ENCODE peak calls at places on chromosomes 1 and 21, in seven cellular contexts. One of them, this sample, is unnamed.

GRCh38 chr1:205565799-205566198 is 61.3 kb downstream of the CDK18 start:
- DNase-seq in MM.1S: no peak
- DNase-seq in transverse colon: peak; percentile 21
- DNase-seq in left lung: no peak
- DNase-seq in A549: no peak
- DNase-seq in tibial artery: no peak
- DNase-seq in cardiac muscle cell: no peak
- DNase-seq in this sample: no peak

GRCh38 chr21:34649400-34649799 is 19.4 kb upstream of the CLIC6 start:
- DNase-seq in MM.1S: peak; percentile 79
- DNase-seq in tibial artery: no peak
- DNase-seq in A549: no peak
- DNase-seq in left lung: no peak
- DNase-seq in cardiac muscle cell: no peak
- DNase-seq in transverse colon: no peak
- DNase-seq in this sample: no peak

GRCh38 chr1:1889847-1890505 is 911 bp downstream of the GNB1 start:
- DNase-seq in left lung: peak; percentile 97
- DNase-seq in transverse colon: peak; percentile 52
- DNase-seq in cardiac muscle cell: peak; percentile 61
- DNase-seq in MM.1S: peak; percentile 45
- DNase-seq in A549: peak; percentile 46
- DNase-seq in tibial artery: peak; percentile 69
- DNase-seq in this sample: no peak

GRCh38 chr1:163588796-163589195 is 267.0 kb downstream of the NUF2 start:
- DNase-seq in cardiac muscle cell: no peak
- DNase-seq in left lung: no peak
- DNase-seq in MM.1S: no peak
- DNase-seq in A549: no peak
- DNase-seq in transverse colon: no peak
- DNase-seq in tibial artery: no peak
- DNase-seq in this sample: no peak

GRCh38 chr1:247111636-247112478 is 7.7 kb upstream of the ZNF669 start:
- DNase-seq in MM.1S: no peak
- DNase-seq in A549: peak; percentile 27
- DNase-seq in left lung: peak; percentile 94
- DNase-seq in tibial artery: peak; percentile 63
- DNase-seq in cardiac muscle cell: peak; percentile 67
- DNase-seq in transverse colon: peak; percentile 69
- DNase-seq in this sample: no peak

GRCh38 chr1:233945573-233945972 is 41.1 kb downstream of the SLC35F3 start:
- DNase-seq in cardiac muscle cell: no peak
- DNase-seq in left lung: no peak
- DNase-seq in tibial artery: no peak
- DNase-seq in transverse colon: no peak
- DNase-seq in A549: no peak
- DNase-seq in MM.1S: no peak
- DNase-seq in this sample: no peak

GRCh38 chr1:65509912-65510680 is 89.6 kb downstream of the LEPR start:
- DNase-seq in A549: no peak
- DNase-seq in cardiac muscle cell: peak; percentile 78
- DNase-seq in left lung: no peak
- DNase-seq in tibial artery: no peak
- DNase-seq in MM.1S: no peak
- DNase-seq in transverse colon: no peak
- DNase-seq in this sample: no peak

GRCh38 chr1:8873506-8874229 is 4.8 kb downstream of the ENO1 start:
- DNase-seq in tibial artery: peak; percentile 90
- DNase-seq in A549: peak; percentile 82
- DNase-seq in transverse colon: peak; percentile 87
- DNase-seq in left lung: peak; percentile 92
- DNase-seq in cardiac muscle cell: peak; percentile 98
- DNase-seq in MM.1S: peak; percentile 39
- DNase-seq in this sample: peak; percentile 49

GRCh38 chr1:18354657-18355056 is 126.1 kb upstream of the KLHDC7A start:
- DNase-seq in A549: no peak
- DNase-seq in tibial artery: no peak
- DNase-seq in transverse colon: no peak
- DNase-seq in cardiac muscle cell: no peak
- DNase-seq in left lung: no peak
- DNase-seq in MM.1S: no peak
- DNase-seq in this sample: no peak

GRCh38 chr1:234962340-234962989 is 166.2 kb downstream of the TOMM20 start:
- DNase-seq in left lung: no peak
- DNase-seq in cardiac muscle cell: peak; percentile 99
- DNase-seq in MM.1S: peak; percentile 93
- DNase-seq in A549: no peak
- DNase-seq in transverse colon: no peak
- DNase-seq in tibial artery: peak; percentile 60
- DNase-seq in this sample: no peak

GRCh38 chr1:24540906-24541710 is 14.8 kb upstream of the NCMAP start:
- DNase-seq in tibial artery: no peak
- DNase-seq in MM.1S: peak; percentile 16
- DNase-seq in cardiac muscle cell: peak; percentile 65
- DNase-seq in left lung: no peak
- DNase-seq in A549: peak; percentile 32
- DNase-seq in transverse colon: peak; percentile 65
- DNase-seq in this sample: peak; percentile 17

GRCh38 chr1:230136453-230137327 is 69.7 kb downstream of the GALNT2 start:
- DNase-seq in MM.1S: no peak
- DNase-seq in tibial artery: no peak
- DNase-seq in left lung: no peak
- DNase-seq in transverse colon: no peak
- DNase-seq in A549: no peak
- DNase-seq in cardiac muscle cell: no peak
- DNase-seq in this sample: no peak

GRCh38 chr1:175132456-175132855 is 60.1 kb downstream of the KIAA0040 start:
- DNase-seq in A549: no peak
- DNase-seq in tibial artery: no peak
- DNase-seq in transverse colon: no peak
- DNase-seq in left lung: no peak
- DNase-seq in MM.1S: no peak
- DNase-seq in cardiac muscle cell: peak; percentile 42
- DNase-seq in this sample: no peak

GRCh38 chr1:155925506-155925905 is 8.7 kb downstream of the KHDC4 start:
- DNase-seq in left lung: no peak
- DNase-seq in cardiac muscle cell: no peak
- DNase-seq in tibial artery: no peak
- DNase-seq in A549: no peak
- DNase-seq in MM.1S: no peak
- DNase-seq in transverse colon: no peak
- DNase-seq in this sample: no peak

GRCh38 chr1:58768971-58769808 is 14.7 kb downstream of the JUN start:
- DNase-seq in tibial artery: peak; percentile 83
- DNase-seq in transverse colon: peak; percentile 78
- DNase-seq in A549: peak; percentile 45
- DNase-seq in MM.1S: no peak
- DNase-seq in cardiac muscle cell: peak; percentile 78
- DNase-seq in left lung: peak; percentile 82
- DNase-seq in this sample: peak; percentile 45

GRCh38 chr21:28991861-28992525 is 684 bp downstream of the LTN1 start:
- DNase-seq in left lung: no peak
- DNase-seq in cardiac muscle cell: no peak
- DNase-seq in MM.1S: peak; percentile 18
- DNase-seq in transverse colon: no peak
- DNase-seq in A549: no peak
- DNase-seq in tibial artery: no peak
- DNase-seq in this sample: no peak

GRCh38 chr1:156146749-156147405 is 6.5 kb upstream of the SEMA4A start:
- DNase-seq in A549: no peak
- DNase-seq in MM.1S: no peak
- DNase-seq in cardiac muscle cell: no peak
- DNase-seq in transverse colon: no peak
- DNase-seq in left lung: no peak
- DNase-seq in tibial artery: no peak
- DNase-seq in this sample: no peak

DNA sequence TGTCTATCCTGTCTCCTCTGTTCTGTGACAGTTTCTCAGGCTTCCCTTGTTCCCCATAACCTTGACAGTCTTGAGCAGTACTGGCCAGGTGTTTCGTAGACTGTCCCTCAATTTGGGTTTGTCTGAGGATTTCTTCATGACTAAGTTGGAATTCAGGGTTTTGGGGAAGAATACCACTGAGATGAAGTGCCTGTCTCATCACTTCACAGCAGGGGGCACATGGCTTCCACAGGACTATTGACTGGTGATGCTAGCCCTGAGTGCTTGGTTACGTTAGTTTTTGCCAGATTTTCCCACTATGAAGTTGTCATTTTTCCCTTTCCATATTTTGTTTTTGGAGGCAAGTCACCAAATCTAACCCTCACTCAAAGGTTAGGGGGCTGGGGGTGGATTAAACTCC is 45.7 kb downstream of the CDCP2 start:
- DNase-seq in transverse colon: no peak
- DNase-seq in MM.1S: no peak
- DNase-seq in left lung: no peak
- DNase-seq in tibial artery: no peak
- DNase-seq in A549: no peak
- DNase-seq in cardiac muscle cell: peak; percentile 28
- DNase-seq in this sample: no peak
- TF ChIP-seq CTCF in transverse colon: no peak
- TF ChIP-seq CTCF in MM.1S: no peak
- TF ChIP-seq CTCF in left lung: no peak
- TF ChIP-seq CTCF in tibial artery: no peak
- TF ChIP-seq CTCF in A549: no peak
- TF ChIP-seq CTCF in cardiac muscle cell: peak; percentile 36
- TF ChIP-seq CTCF in this sample: no peak

GRCh38 chr1:165842363-165843129 is 15.1 kb downstream of the UCK2 start:
- DNase-seq in tibial artery: no peak
- DNase-seq in A549: no peak
- DNase-seq in cardiac muscle cell: peak; percentile 46
- DNase-seq in MM.1S: peak; percentile 94
- DNase-seq in transverse colon: no peak
- DNase-seq in left lung: no peak
- DNase-seq in this sample: no peak
- H3K9me3 ChIP-seq in tibial artery: no peaks in the 10 kb centered on the region
- H3K9me3 ChIP-seq in A549: no peaks in the 10 kb centered on the region
- H3K9me3 ChIP-seq in cardiac muscle cell: no peaks in the 10 kb centered on the region
- H3K9me3 ChIP-seq in MM.1S: no peaks in the 10 kb centered on the region
- H3K9me3 ChIP-seq in transverse colon: no peaks in the 10 kb centered on the region
- H3K9me3 ChIP-seq in left lung: no peaks in the 10 kb centered on the region
- H3K9me3 ChIP-seq in this sample: no peaks in the 10 kb centered on the region

DNA sequence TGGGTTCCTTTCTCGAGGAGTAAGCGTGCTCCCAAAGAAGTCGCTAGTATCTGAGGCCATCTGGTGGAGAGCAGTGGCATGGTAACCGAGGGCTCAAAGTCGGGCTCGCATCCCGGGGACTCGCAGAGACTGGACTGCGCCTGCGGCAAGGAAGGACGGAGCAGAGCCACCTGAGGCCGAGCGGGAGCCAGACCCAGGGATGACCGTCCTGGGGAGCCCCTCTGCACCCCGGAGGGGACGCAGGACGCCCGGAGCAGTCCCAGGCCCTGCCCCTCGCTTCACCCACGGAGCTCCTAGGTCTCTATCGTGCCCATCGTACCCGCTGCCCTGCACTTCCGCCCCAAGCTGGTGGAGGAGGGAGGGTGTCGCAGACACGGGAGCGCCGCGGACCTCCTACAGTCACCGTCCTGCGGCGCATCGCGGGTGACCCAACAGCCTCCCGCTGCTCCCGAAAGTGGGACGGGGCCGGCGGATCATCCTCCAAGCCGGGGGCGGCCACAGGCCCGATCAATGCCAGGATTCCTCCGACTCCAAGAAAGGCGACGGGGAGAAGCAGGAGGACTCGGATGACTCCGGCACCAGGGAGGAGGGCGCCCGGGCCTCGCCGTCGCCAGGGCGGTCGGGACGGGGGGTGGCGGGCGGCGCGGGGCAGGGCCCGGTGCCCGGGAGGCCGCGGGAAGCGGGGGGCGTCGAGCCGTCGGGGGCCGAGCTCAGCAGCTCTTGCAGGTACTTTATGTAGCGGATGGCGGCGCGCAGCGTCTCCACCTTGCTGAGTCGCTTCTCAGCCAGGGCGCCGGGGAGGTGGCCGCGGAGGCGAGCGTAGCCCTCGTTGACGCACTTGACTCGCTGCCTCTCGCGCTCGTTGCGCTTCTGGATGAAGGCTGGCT is 2.3 kb upstream of the CACNA1S start:
- DNase-seq in transverse colon: peak; percentile 89
- DNase-seq in MM.1S: peak; percentile 89
- DNase-seq in left lung: peak; percentile 89
- DNase-seq in cardiac muscle cell: peak; percentile 95
- DNase-seq in tibial artery: peak; percentile 86
- DNase-seq in A549: peak; percentile 98
- DNase-seq in this sample: peak; percentile 65
- TF ChIP-seq CTCF in transverse colon: peak; percentile 88
- TF ChIP-seq CTCF in MM.1S: peak; percentile 83
- TF ChIP-seq CTCF in left lung: peak; percentile 82
- TF ChIP-seq CTCF in cardiac muscle cell: peak; percentile 89
- TF ChIP-seq CTCF in tibial artery: peak; percentile 82
- TF ChIP-seq CTCF in A549: peak; percentile 84
- TF ChIP-seq CTCF in this sample: peak; percentile 77

GRCh38 chr1:152776361-152776760 is 1.4 kb downstream of the LCE1F start:
- DNase-seq in left lung: peak; percentile 57
- DNase-seq in transverse colon: no peak
- DNase-seq in tibial artery: no peak
- DNase-seq in MM.1S: no peak
- DNase-seq in A549: no peak
- DNase-seq in cardiac muscle cell: no peak
- DNase-seq in this sample: no peak
- H3K9me3 ChIP-seq in left lung: no peaks in the 10 kb centered on the region
- H3K9me3 ChIP-seq in transverse colon: no peaks in the 10 kb centered on the region
- H3K9me3 ChIP-seq in tibial artery: no peaks in the 10 kb centered on the region
- H3K9me3 ChIP-seq in MM.1S: no peaks in the 10 kb centered on the region
- H3K9me3 ChIP-seq in A549: no peaks in the 10 kb centered on the region
- H3K9me3 ChIP-seq in cardiac muscle cell: peaks cover 4% of the 10 kb centered on the region
- H3K9me3 ChIP-seq in this sample: no peaks in the 10 kb centered on the region

GRCh38 chr21:39913651-39914145 is 46.5 kb downstream of the PCP4 start:
- DNase-seq in A549: no peak
- DNase-seq in left lung: no peak
- DNase-seq in MM.1S: no peak
- DNase-seq in transverse colon: no peak
- DNase-seq in tibial artery: no peak
- DNase-seq in cardiac muscle cell: no peak
- DNase-seq in this sample: no peak

GRCh38 chr21:39911792-39912191 is 44.6 kb downstream of the PCP4 start:
- DNase-seq in cardiac muscle cell: no peak
- DNase-seq in A549: no peak
- DNase-seq in MM.1S: no peak
- DNase-seq in left lung: no peak
- DNase-seq in transverse colon: no peak
- DNase-seq in tibial artery: no peak
- DNase-seq in this sample: no peak

GRCh38 chr21:39915881-39916280 is 48.6 kb downstream of the PCP4 start:
- DNase-seq in MM.1S: no peak
- DNase-seq in A549: no peak
- DNase-seq in transverse colon: no peak
- DNase-seq in cardiac muscle cell: no peak
- DNase-seq in left lung: no peak
- DNase-seq in tibial artery: no peak
- DNase-seq in this sample: no peak

GRCh38 chr21:39908265-39908923 is 41.2 kb downstream of the PCP4 start:
- DNase-seq in left lung: no peak
- DNase-seq in transverse colon: no peak
- DNase-seq in A549: no peak
- DNase-seq in tibial artery: no peak
- DNase-seq in MM.1S: no peak
- DNase-seq in cardiac muscle cell: no peak
- DNase-seq in this sample: no peak

GRCh38 chr21:39911286-39911685 is 44.0 kb downstream of the PCP4 start:
- DNase-seq in MM.1S: peak; percentile 61
- DNase-seq in left lung: no peak
- DNase-seq in A549: peak; percentile 2
- DNase-seq in transverse colon: no peak
- DNase-seq in cardiac muscle cell: no peak
- DNase-seq in tibial artery: no peak
- DNase-seq in this sample: no peak
- TF ChIP-seq CTCF in MM.1S: peak; percentile 68
- TF ChIP-seq CTCF in left lung: no peak
- TF ChIP-seq CTCF in A549: no peak
- TF ChIP-seq CTCF in transverse colon: peak; percentile 9
- TF ChIP-seq CTCF in cardiac muscle cell: no peak
- TF ChIP-seq CTCF in tibial artery: no peak
- TF ChIP-seq CTCF in this sample: no peak

GRCh38 chr1:38804062-38804886 is 55.3 kb downstream of the RRAGC start:
- DNase-seq in tibial artery: no peak
- DNase-seq in MM.1S: no peak
- DNase-seq in transverse colon: no peak
- DNase-seq in A549: no peak
- DNase-seq in cardiac muscle cell: peak; percentile 5
- DNase-seq in left lung: no peak
- DNase-seq in this sample: no peak
- H3K9me3 ChIP-seq in tibial artery: no peaks in the 10 kb centered on the region
- H3K9me3 ChIP-seq in MM.1S: no peaks in the 10 kb centered on the region
- H3K9me3 ChIP-seq in transverse colon: no peaks in the 10 kb centered on the region
- H3K9me3 ChIP-seq in A549: peaks cover 5% of the 10 kb centered on the region
- H3K9me3 ChIP-seq in cardiac muscle cell: no peaks in the 10 kb centered on the region
- H3K9me3 ChIP-seq in left lung: no peaks in the 10 kb centered on the region
- H3K9me3 ChIP-seq in this sample: no peaks in the 10 kb centered on the region

This sample was measured in CD4-positive, alpha-beta T cell.